ENCODE peak calls at places on chromosomes 16 and 17, in ten cellular contexts. Y is NCI-H1092 treated with DMSO at 0.1 percent for 48 hours; S is hypothalamus; O is HAP-1; M is neural progenitor cell; F is skeletal muscle cell; A is DMS79; E is activated CD4-positive, alpha-beta T cell treated with anti-CD3 and anti-CD28 coated beads for 24 hours; N is cardiac fibroblast; X is activated T-cell treated with anti-CD3 and anti-CD28 coated beads, Interleukin-2, amount 50 U/mL, for 1 hour. B is an unnamed sample.

GRCh38 chr17:69625449-69625848 is 211.0 kb downstream of the MAP2K6 start:
- DNase-seq in Y (no peak), S (no peak), O (no peak), M (peak), F (no peak), A (no peak), E (no peak), N (no peak), X (no peak), B (no peak)

GRCh38 chr17:34126965-34127364 is 128.1 kb upstream of the CCL2 start:
- DNase-seq in Y (no peak), S (no peak), O (no peak), M (no peak), F (no peak), A (no peak), E (no peak), N (no peak), X (no peak), B (no peak)

GRCh38 chr16:46712911-46713310 is 23.5 kb downstream of the ORC6 start:
- DNase-seq in Y (no peak), S (no peak), O (no peak), M (no peak), F (no peak), A (no peak), E (no peak), N (no peak), X (no peak), B (no peak)

GRCh38 chr17:58331815-58332719 is 3.5 kb upstream of the TSPOAP1 start:
- DNase-seq in Y (no peak), S (no peak), O (no peak), M (no peak), F (no peak), A (no peak), E (peak), N (no peak), X (peak), B (no peak)

GRCh38 chr16:87526238-87526947 is 33.6 kb upstream of the ZCCHC14 start:
- DNase-seq in Y (no peak), S (no peak), O (no peak), M (no peak), F (no peak), A (no peak), E (no peak), N (no peak), X (no peak), B (no peak)

GRCh38 chr16:79628501-79628975 is 28.0 kb upstream of the MAF start:
- DNase-seq in Y (no peak), S (no peak), O (no peak), M (no peak), F (peak), A (no peak), E (peak), N (peak), X (peak), B (no peak)

GRCh38 chr16:67112591-67113399 is 3.1 kb downstream of the PHAF1 start:
- DNase-seq in Y (no peak), S (no peak), O (no peak), M (no peak), F (no peak), A (no peak), E (no peak), N (no peak), X (no peak), B (no peak)

GRCh38 chr16:75264531-75264998 is 13.1 kb upstream of the BCAR1 start:
- DNase-seq in Y (peak), S (no peak), O (no peak), M (no peak), F (no peak), A (no peak), E (no peak), N (peak), X (no peak), B (no peak)

GRCh38 chr17:40311575-40311974 is 2.6 kb downstream of the RARA start:
- DNase-seq in Y (peak), S (no peak), O (no peak), M (no peak), F (no peak), A (no peak), E (no peak), N (no peak), X (no peak), B (no peak)

GRCh38 chr17:48530208-48530886 is 464 bp downstream of the HOXB1 start:
- DNase-seq in Y (no peak), S (no peak), O (no peak), M (no peak), F (no peak), A (no peak), E (no peak), N (no peak), X (no peak), B (no peak)

GRCh38 chr16:80300876-80301275 is 239.9 kb upstream of the DYNLRB2 start:
- DNase-seq in Y (no peak), S (no peak), O (no peak), M (no peak), F (peak), A (no peak), E (no peak), N (peak), X (no peak), B (no peak)

GRCh38 chr17:37447641-37448040 is 41.0 kb downstream of the TADA2A start:
- DNase-seq in Y (no peak), S (no peak), O (no peak), M (no peak), F (no peak), A (no peak), E (no peak), N (peak), X (no peak), B (no peak)

GRCh38 chr16:66043326-66043725 is 323.2 kb upstream of the CDH5 start:
- DNase-seq in Y (no peak), S (no peak), O (no peak), M (no peak), F (no peak), A (no peak), E (no peak), N (no peak), X (no peak), B (no peak)

GRCh38 chr16:17318200-17318599 is 152.6 kb downstream of the XYLT1 start:
- DNase-seq in Y (no peak), S (no peak), O (no peak), M (no peak), F (peak), A (no peak), E (no peak), N (peak), X (no peak), B (no peak)

GRCh38 chr16:21644674-21645073 is 7.7 kb downstream of the IGSF6 start:
- DNase-seq in Y (no peak), S (no peak), O (no peak), M (no peak), F (no peak), A (no peak), E (no peak), N (no peak), X (no peak), B (no peak)

GRCh38 chr17:73786286-73786743 is 142.1 kb upstream of the SDK2 start:
- DNase-seq in Y (no peak), S (no peak), O (no peak), M (peak), F (no peak), A (no peak), E (no peak), N (no peak), X (no peak), B (peak)

GRCh38 chr17:81272616-81273015 is 22.5 kb downstream of the SLC38A10 start:
- DNase-seq in Y (no peak), S (no peak), O (no peak), M (no peak), F (no peak), A (no peak), E (no peak), N (no peak), X (no peak), B (no peak)

GRCh38 chr17:8643855-8644506 is 13.5 kb upstream of the MYH10 start:
- DNase-seq in Y (no peak), S (no peak), O (no peak), M (no peak), F (no peak), A (no peak), E (no peak), N (no peak), X (no peak), B (no peak)

GRCh38 chr16:79159650-79160049 is 440.9 kb downstream of the MAF start:
- DNase-seq in Y (no peak), S (no peak), O (no peak), M (no peak), F (no peak), A (no peak), E (no peak), N (no peak), X (no peak), B (no peak)

GRCh38 chr16:85396879-85397871 is 215.9 kb upstream of the GSE1 start:
- DNase-seq in Y (peak), S (no peak), O (no peak), M (no peak), F (no peak), A (no peak), E (no peak), N (no peak), X (peak), B (no peak)

GRCh38 chr17:45092932-45093430 is 31.9 kb downstream of the NMT1 start:
- DNase-seq in Y (peak), S (peak), O (no peak), M (no peak), F (peak), A (no peak), E (no peak), N (peak), X (no peak), B (no peak)

GRCh38 chr17:55496094-55496881 is 15.0 kb downstream of the SMIM36 start:
- DNase-seq in Y (no peak), S (no peak), O (no peak), M (no peak), F (peak), A (no peak), E (no peak), N (peak), X (no peak), B (no peak)